ENCODE peak calls at places on chromosomes 1 and 21, in four cellular contexts. I is suprapubic skin, B is transverse colon, C is HCT116. P is an unnamed sample.

GRCh38 chr1:243946946-243947345 is 96.9 kb upstream of the AKT3 start:
- DNase-seq in I (no peak), B (no peak), C (no peak), P (no peak)

GRCh38 chr1:63454269-63454668 is 68.8 kb downstream of the ITGB3BP start:
- DNase-seq in B (no peak), C (no peak), I (no peak), P (no peak)

GRCh38 chr1:205434738-205435137 is 12.9 kb upstream of the LEMD1 start:
- DNase-seq in I (peak; percentile 34), B (no peak), C (no peak), P (no peak)

GRCh38 chr1:78121650-78122210 is 76.0 kb downstream of the GIPC2 start:
- DNase-seq in C (no peak), B (no peak), I (no peak), P (no peak)

GRCh38 chr1:22412932-22413727 is 38.5 kb upstream of the ZBTB40 start:
- DNase-seq in I (no peak), C (no peak), B (no peak), P (peak; percentile 25)

GRCh38 chr1:38000529-38001453 is 4.5 kb downstream of the FHL3 start:
- DNase-seq in B (no peak), I (no peak), C (no peak), P (no peak)

GRCh38 chr1:98556521-98557158 is 104.9 kb upstream of the SNX7 start:
- DNase-seq in I (no peak), B (no peak), C (peak; percentile 37), P (no peak)

GRCh38 chr1:66752000-66752592 is at the start of gene DYNLT5:
- DNase-seq in B (peak; percentile 22), C (no peak), I (peak; percentile 80), P (peak; percentile 32)

GRCh38 chr21:42844411-42845113 is 34.8 kb downstream of the WDR4 start:
- DNase-seq in C (no peak), I (peak; percentile 80), B (no peak), P (peak; percentile 82)

GRCh38 chr1:243287652-243288051 is 31.8 kb downstream of the SDCCAG8 start:
- DNase-seq in I (no peak), B (no peak), C (no peak), P (no peak)

GRCh38 chr1:33275200-33275599 is 18.9 kb downstream of the ZNF362 start:
- DNase-seq in I (peak; percentile 28), B (no peak), C (no peak), P (no peak)

GRCh38 chr21:41678016-41678935 is 88.6 kb downstream of the RIPK4 start:
- DNase-seq in C (peak; percentile 24), I (no peak), B (peak; percentile 80), P (peak; percentile 87)

GRCh38 chr1:61132176-61133047 is 50.1 kb downstream of the NFIA start:
- DNase-seq in I (no peak), B (no peak), C (no peak), P (no peak)

GRCh38 chr1:71228727-71229371 is 148.0 kb upstream of the ZRANB2 start:
- DNase-seq in C (no peak), I (no peak), B (no peak), P (no peak)

GRCh38 chr21:31282095-31282709 is 61.9 kb downstream of the TIAM1 start:
- DNase-seq in I (no peak), C (peak; percentile 55), B (peak; percentile 8), P (peak; percentile 37)

GRCh38 chr21:37631319-37632117 is 264.9 kb downstream of the DYRK1A start:
- DNase-seq in I (no peak), B (no peak), C (no peak), P (peak; percentile 45)

GRCh38 chr1:247843411-247843810 is 1.7 kb upstream of the OR11L1 start:
- DNase-seq in I (no peak), B (no peak), C (no peak), P (no peak)

GRCh38 chr21:43865471-43866181 is 603 bp downstream of the AGPAT3 start:
- DNase-seq in I (no peak), C (no peak), B (peak; percentile 76), P (peak; percentile 69)

GRCh38 chr1:155075535-155075934 is 3.1 kb upstream of the EFNA3 start:
- DNase-seq in B (no peak), I (no peak), C (no peak), P (no peak)

GRCh38 chr1:29033829-29034466 is 89.8 kb downstream of the TMEM200B start:
- DNase-seq in I (no peak), C (peak; percentile 24), B (no peak), P (no peak)

GRCh38 chr1:40870135-40870728 is 8.1 kb upstream of the CITED4 start:
- DNase-seq in I (no peak), B (no peak), C (no peak), P (no peak)

GRCh38 chr1:37167479-37167878 is 133.2 kb upstream of the GRIK3 start:
- DNase-seq in C (no peak), B (no peak), I (no peak), P (no peak)

GRCh38 chr1:205343431-205344009 is 13.2 kb downstream of the KLHDC8A start:
- DNase-seq in B (no peak), C (no peak), I (no peak), P (no peak)

GRCh38 chr1:20386682-20387081 is 96.0 kb downstream of the VWA5B1 start:
- DNase-seq in I (no peak), C (no peak), B (no peak), P (no peak)

GRCh38 chr1:7847599-7847998 is 5.3 kb downstream of the UTS2 start:
- DNase-seq in B (no peak), C (no peak), I (no peak), P (no peak)

GRCh38 chr1:27299385-27300252 is 22.3 kb upstream of the TMEM222 start:
- DNase-seq in B (peak; percentile 70), I (no peak), C (no peak), P (peak; percentile 48)

GRCh38 chr1:40699787-40700186 is 8.3 kb downstream of the NFYC start:
- DNase-seq in I (no peak), B (no peak), C (no peak), P (no peak)

GRCh38 chr21:18759267-18759666 is 355.7 kb upstream of the TMPRSS15 start:
- DNase-seq in B (no peak), C (no peak), I (no peak), P (no peak)

GRCh38 chr1:225999912-226000337 is 782 bp upstream of the SDE2 start:
- DNase-seq in C (no peak), I (no peak), B (no peak), P (no peak)

GRCh38 chr1:225998560-225999226 is 450 bp downstream of the SDE2 start:
- DNase-seq in C (no peak), B (no peak), I (no peak), P (no peak)

GRCh38 chr1:225996946-225997545 is 2.1 kb downstream of the SDE2 start:
- DNase-seq in B (no peak), C (no peak), I (no peak), P (no peak)

GRCh38 chr1:226001088-226001487 is 1.9 kb upstream of the SDE2 start:
- DNase-seq in I (no peak), B (no peak), C (no peak), P (no peak)

GRCh38 chr1:225999227-225999911 is at the start of gene SDE2:
- DNase-seq in I (peak; percentile 100), B (peak; percentile 100), C (peak; percentile 97), P (peak; percentile 100)
- H3K4me1 ChIP-seq in I (peaks cover 68% of the 10 kb centered on the region), B (peaks cover 10% of the 10 kb centered on the region), C (peaks cover 22% of the 10 kb centered on the region), P (peaks cover 52% of the 10 kb centered on the region)

GRCh38 chr1:94339229-94339927 is 78.8 kb upstream of the ABCD3 start:
- DNase-seq in C (no peak), B (no peak), I (no peak), P (no peak)
- TF ChIP-seq POLR2AphosphoS5 in C (no peak), B (no peak), I (no peak), P (no peak)

GRCh38 chr1:223700942-223701637 is 11.2 kb upstream of the CAPN2 start:
- DNase-seq in I (no peak), B (no peak), C (peak; percentile 90), P (no peak)
- TF ChIP-seq POLR2A in I (no peak), B (no peak), C (no peak), P (no peak)

GRCh38 chr1:109528296-109528695 is 11.4 kb upstream of the GPR61 start:
- DNase-seq in I (no peak), C (no peak), B (no peak), P (no peak)

GRCh38 chr1:109530457-109531204 is 9.0 kb upstream of the GPR61 start:
- DNase-seq in I (no peak), C (no peak), B (no peak), P (no peak)

GRCh38 chr1:109529895-109530456 is 9.7 kb upstream of the GPR61 start:
- DNase-seq in I (no peak), C (no peak), B (no peak), P (no peak)

GRCh38 chr1:109527846-109528245 is 11.8 kb upstream of the GPR61 start:
- DNase-seq in I (no peak), B (no peak), C (no peak), P (no peak)

DNA sequence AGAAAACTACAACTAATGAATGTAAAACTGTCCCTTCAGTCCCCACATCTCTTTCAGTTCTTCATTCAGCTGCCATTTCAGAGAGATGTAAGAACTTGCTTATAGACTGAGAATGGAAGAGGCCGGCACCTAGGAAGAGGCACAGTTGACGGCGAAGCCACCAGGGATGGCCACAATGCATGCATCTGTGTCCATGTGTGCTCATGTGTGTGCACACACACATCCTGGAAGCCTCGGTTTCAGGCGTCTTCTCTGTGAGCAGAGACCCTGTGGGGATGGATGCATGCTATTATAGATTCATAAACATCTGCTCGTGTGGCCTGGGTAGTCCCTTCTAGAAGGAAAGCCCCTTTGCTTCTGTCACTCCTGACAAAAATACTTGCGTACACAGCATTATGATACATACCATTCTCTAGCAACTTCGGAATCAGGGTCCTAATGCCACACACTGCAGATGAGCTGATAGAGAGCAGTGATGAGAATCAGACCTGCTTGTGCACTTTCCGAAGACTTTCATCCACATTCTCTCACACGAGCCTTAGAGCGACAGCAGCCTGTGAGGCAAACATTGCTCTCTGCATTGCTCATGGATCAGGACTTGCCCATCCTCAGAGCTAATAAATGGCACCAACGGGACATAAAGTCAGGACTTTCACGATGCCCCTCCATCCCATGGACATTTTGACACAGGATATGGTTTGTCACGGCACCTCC is 12.4 kb upstream of the GPR61 start:
- DNase-seq in I (no peak), B (no peak), C (no peak), P (no peak)
- H3K4me1 ChIP-seq in I (peaks cover 5% of the 10 kb centered on the region), B (no peaks in the 10 kb centered on the region), C (no peaks in the 10 kb centered on the region), P (peaks cover 9% of the 10 kb centered on the region)

GRCh38 chr1:42006836-42007235 is 88.1 kb upstream of the HIVEP3 start:
- DNase-seq in C (no peak), I (no peak), B (no peak), P (no peak)

GRCh38 chr1:42010381-42010780 is 91.7 kb upstream of the HIVEP3 start:
- DNase-seq in C (no peak), I (no peak), B (no peak), P (no peak)

GRCh38 chr1:42005530-42005929 is 86.8 kb upstream of the HIVEP3 start:
- DNase-seq in B (no peak), C (no peak), I (no peak), P (no peak)

GRCh38 chr1:42006093-42006492 is 87.4 kb upstream of the HIVEP3 start:
- DNase-seq in C (no peak), I (no peak), B (no peak), P (no peak)

GRCh38 chr1:42008264-42008663 is 89.5 kb upstream of the HIVEP3 start:
- DNase-seq in B (no peak), C (no peak), I (no peak), P (no peak)
- TF ChIP-seq POLR2AphosphoS5 in B (no peak), C (no peak), I (no peak), P (no peak)

GRCh38 chr1:179025975-179026812 is 500 bp downstream of the FAM20B start:
- DNase-seq in I (peak; percentile 80), C (peak; percentile 39), B (peak; percentile 87), P (peak; percentile 88)
- TF ChIP-seq POLR2A in I (peak; percentile 38), C (peak; percentile 73), B (peak; percentile 88), P (no peak)